ENCODE peak calls at places on chromosome 13, in five cellular contexts. W is PC-3, B is fibroblast of lung, R is epithelial cell of esophagus, Z is fibroblast of the aortic adventitia. G is an unnamed sample.

GRCh38 chr13:111490611-111491010 is 170.2 kb downstream of the TEX29 start:
- DNase-seq in W (no peak), Z (no peak), B (no peak), R (no peak), G (no peak)

GRCh38 chr13:48493851-48494250 is 39.0 kb downstream of the RCBTB2 start:
- DNase-seq in W (peak), Z (peak), B (peak), R (peak), G (peak)

GRCh38 chr13:33040116-33040515 is 23.9 kb downstream of the KL start:
- DNase-seq in B (no peak), R (no peak), Z (no peak), W (no peak), G (no peak)

GRCh38 chr13:49374585-49375290 is 69.1 kb downstream of the CAB39L start:
- DNase-seq in Z (peak), B (peak), W (peak), R (peak), G (peak)

GRCh38 chr13:93233997-93234416 is 7.4 kb downstream of the GPC6 start:
- DNase-seq in B (no peak), W (no peak), R (no peak), Z (no peak), G (peak)

GRCh38 chr13:81916471-81916870 is 1575.5 kb upstream of the SPRY2 start:
- DNase-seq in Z (no peak), B (peak), R (peak), W (peak), G (peak)

GRCh38 chr13:29503041-29503837 is 92.2 kb downstream of the SLC7A1 start:
- DNase-seq in R (peak), Z (peak), W (no peak), B (peak), G (no peak)

GRCh38 chr13:44921931-44922758 is 67.1 kb downstream of the NUFIP1 start:
- DNase-seq in B (peak), W (peak), Z (peak), R (peak), G (peak)

GRCh38 chr13:67736646-67737420 is 506.7 kb upstream of the PCDH9 start:
- DNase-seq in W (peak), B (peak), Z (peak), R (peak), G (peak)

GRCh38 chr13:77338961-77339401 is 12.1 kb upstream of the MYCBP2 start:
- DNase-seq in R (peak), B (no peak), W (no peak), Z (no peak), G (no peak)

GRCh38 chr13:113544071-113544891 is 40.3 kb upstream of the TFDP1 start:
- DNase-seq in Z (no peak), R (no peak), W (no peak), B (no peak), G (no peak)

GRCh38 chr13:33543631-33544030 is 258.1 kb upstream of the STARD13 start:
- DNase-seq in R (peak), Z (peak), W (peak), B (no peak), G (peak)

GRCh38 chr13:37640499-37640898 is 41.9 kb upstream of the POSTN start:
- DNase-seq in Z (peak), W (peak), B (peak), R (peak), G (peak)
- TF ChIP-seq CTCF in Z (peak), W (peak), B (peak), R (peak), G (peak)

DNA sequence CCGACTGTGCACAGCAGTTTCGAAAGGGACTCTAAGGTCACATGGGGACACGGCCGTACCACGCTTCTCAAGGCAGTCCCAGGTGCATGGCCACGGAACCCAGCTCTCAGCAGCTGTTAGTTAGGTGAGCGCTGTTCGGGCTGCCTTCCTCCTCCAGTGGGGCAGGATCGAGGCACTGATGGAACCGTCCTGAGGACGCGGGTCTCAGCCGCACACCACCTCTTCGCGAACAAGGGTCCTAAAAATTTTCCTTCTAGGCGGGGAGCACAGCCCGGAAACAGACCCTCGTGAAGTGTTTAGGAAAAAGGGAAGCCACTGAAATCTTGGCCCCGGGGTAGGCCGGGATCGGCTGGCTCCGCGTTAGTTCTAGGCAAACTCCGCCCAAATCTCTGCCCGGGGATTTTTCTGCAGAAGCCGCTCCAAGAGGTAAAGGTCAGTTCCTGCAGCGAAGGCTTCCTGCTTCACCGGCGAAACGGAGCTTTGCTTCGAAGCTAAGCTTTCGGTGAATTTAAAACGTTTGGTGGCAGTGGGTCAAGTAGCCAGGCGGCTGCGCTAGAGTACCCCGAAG is 752 bp downstream of the GJB2 start:
- DNase-seq in R (peak), Z (peak), B (peak), W (peak), G (peak)
- TF ChIP-seq CTCF in R (no peak), Z (no peak), B (no peak), W (no peak), G (no peak)

GRCh38 chr13:98313023-98313937 is 136.2 kb upstream of the RNF113B start:
- DNase-seq in Z (no peak), R (no peak), B (no peak), W (no peak), G (no peak)

GRCh38 chr13:98313938-98314292 is 136.8 kb upstream of the RNF113B start:
- DNase-seq in R (no peak), B (no peak), Z (no peak), W (no peak), G (no peak)

GRCh38 chr13:98317573-98318171 is 140.6 kb upstream of the RNF113B start:
- DNase-seq in R (no peak), W (no peak), Z (no peak), B (no peak), G (no peak)

GRCh38 chr13:98315902-98316301 is 138.8 kb upstream of the RNF113B start:
- DNase-seq in W (no peak), R (no peak), Z (no peak), B (no peak), G (no peak)

DNA sequence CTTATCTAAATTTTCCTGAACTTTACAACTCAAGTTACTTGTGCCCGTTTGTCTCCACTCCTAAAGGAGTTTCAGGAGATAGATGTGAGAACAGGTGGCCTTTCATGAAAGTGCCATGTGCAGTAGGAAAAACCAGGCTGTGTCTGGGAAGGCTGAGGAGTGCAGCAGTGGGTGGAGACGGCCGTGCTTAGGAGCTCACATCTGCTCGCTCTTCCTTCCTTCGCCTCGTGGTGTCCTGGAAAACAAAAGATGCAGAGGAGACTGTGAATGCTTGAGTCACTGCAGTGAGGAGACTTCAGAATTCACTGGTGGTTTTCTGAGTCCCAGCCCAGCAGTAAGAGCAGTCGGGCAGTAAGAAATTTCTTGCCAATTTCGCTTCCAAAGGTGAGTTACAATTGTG is 138.4 kb upstream of the RNF113B start:
- DNase-seq in Z (peak), R (no peak), B (peak), W (no peak), G (no peak)
- TF ChIP-seq CTCF in Z (peak), R (no peak), B (no peak), W (no peak), G (no peak)

GRCh38 chr13:101916108-101916757 is 463.8 kb downstream of the ITGBL1 start:
- DNase-seq in Z (no peak), R (peak), W (no peak), B (peak), G (no peak)
- TF ChIP-seq CTCF in Z (no peak), R (no peak), W (no peak), B (peak), G (no peak)

GRCh38 chr13:41199061-41199460 is 4.7 kb upstream of the KBTBD7 start:
- DNase-seq in Z (no peak), R (no peak), W (no peak), B (no peak), G (no peak)

GRCh38 chr13:41196620-41197019 is 2.3 kb upstream of the KBTBD7 start:
- DNase-seq in B (no peak), R (peak), Z (peak), W (peak), G (peak)

GRCh38 chr13:41196011-41196410 is 1.6 kb upstream of the KBTBD7 start:
- DNase-seq in Z (no peak), R (no peak), W (no peak), B (no peak), G (no peak)

GRCh38 chr13:41193469-41193868 is 900 bp downstream of the KBTBD7 start:
- DNase-seq in B (no peak), Z (no peak), R (no peak), W (no peak), G (no peak)

GRCh38 chr13:41193919-41194824 is at the start of gene KBTBD7:
- DNase-seq in R (peak), Z (peak), B (peak), W (peak), G (peak)
- TF ChIP-seq CTCF in R (no peak), Z (no peak), B (no peak), W (no peak), G (no peak)